ENCODE peak calls at places on chromosome 10, in six cellular contexts. One of them, this sample, is unnamed.

GRCh38 chr10:77946084-77946483 is 19.5 kb upstream of the DLG5 start:
- DNase-seq in spleen: no peak
- DNase-seq in thoracic aorta: no peak
- DNase-seq in esophagus squamous epithelium: no peak
- DNase-seq in fibroblast of pulmonary artery: peak; percentile 61
- DNase-seq in CD8-positive, alpha-beta T cell: no peak
- DNase-seq in this sample: no peak

GRCh38 chr10:99346247-99346646 is 17.1 kb downstream of the CNNM1 start:
- DNase-seq in spleen: no peak
- DNase-seq in thoracic aorta: no peak
- DNase-seq in esophagus squamous epithelium: no peak
- DNase-seq in fibroblast of pulmonary artery: peak; percentile 16
- DNase-seq in CD8-positive, alpha-beta T cell: no peak
- DNase-seq in this sample: peak; percentile 22

GRCh38 chr10:87068281-87068680 is 26.4 kb downstream of the GLUD1 start:
- DNase-seq in spleen: no peak
- DNase-seq in thoracic aorta: no peak
- DNase-seq in esophagus squamous epithelium: no peak
- DNase-seq in fibroblast of pulmonary artery: no peak
- DNase-seq in CD8-positive, alpha-beta T cell: no peak
- DNase-seq in this sample: no peak

GRCh38 chr10:71295641-71296040 is 23.4 kb upstream of the SLC29A3 start:
- DNase-seq in spleen: no peak
- DNase-seq in thoracic aorta: no peak
- DNase-seq in esophagus squamous epithelium: no peak
- DNase-seq in fibroblast of pulmonary artery: no peak
- DNase-seq in CD8-positive, alpha-beta T cell: no peak
- DNase-seq in this sample: no peak

GRCh38 chr10:121595321-121595805 is 2.9 kb downstream of the FGFR2 start:
- DNase-seq in spleen: no peak
- DNase-seq in thoracic aorta: no peak
- DNase-seq in esophagus squamous epithelium: no peak
- DNase-seq in fibroblast of pulmonary artery: no peak
- DNase-seq in CD8-positive, alpha-beta T cell: no peak
- DNase-seq in this sample: no peak

GRCh38 chr10:88129013-88129412 is 265.6 kb downstream of the PTEN start:
- DNase-seq in spleen: no peak
- DNase-seq in thoracic aorta: no peak
- DNase-seq in esophagus squamous epithelium: no peak
- DNase-seq in fibroblast of pulmonary artery: no peak
- DNase-seq in CD8-positive, alpha-beta T cell: no peak
- DNase-seq in this sample: no peak

GRCh38 chr10:43606323-43607198 is at the start of gene ZNF485:
- DNase-seq in spleen: peak; percentile 94
- DNase-seq in thoracic aorta: peak; percentile 15
- DNase-seq in esophagus squamous epithelium: peak; percentile 7
- DNase-seq in fibroblast of pulmonary artery: peak; percentile 70
- DNase-seq in CD8-positive, alpha-beta T cell: peak; percentile 49
- DNase-seq in this sample: peak; percentile 66

GRCh38 chr10:101241840-101242707 is 12.8 kb upstream of the LBX1 start:
- DNase-seq in spleen: no peak
- DNase-seq in thoracic aorta: no peak
- DNase-seq in esophagus squamous epithelium: no peak
- DNase-seq in fibroblast of pulmonary artery: no peak
- DNase-seq in CD8-positive, alpha-beta T cell: no peak
- DNase-seq in this sample: no peak

GRCh38 chr10:119655566-119656001 is 4.4 kb downstream of the BAG3 start:
- DNase-seq in spleen: no peak
- DNase-seq in thoracic aorta: no peak
- DNase-seq in esophagus squamous epithelium: no peak
- DNase-seq in fibroblast of pulmonary artery: peak; percentile 83
- DNase-seq in CD8-positive, alpha-beta T cell: peak; percentile 2
- DNase-seq in this sample: peak; percentile 86

GRCh38 chr10:11515596-11516418 is 95.6 kb downstream of the USP6NL start:
- DNase-seq in spleen: no peak
- DNase-seq in thoracic aorta: no peak
- DNase-seq in esophagus squamous epithelium: no peak
- DNase-seq in fibroblast of pulmonary artery: peak; percentile 83
- DNase-seq in CD8-positive, alpha-beta T cell: peak; percentile 10
- DNase-seq in this sample: peak; percentile 71

GRCh38 chr10:104021246-104021645 is 54.3 kb downstream of the SLK start:
- DNase-seq in spleen: no peak
- DNase-seq in thoracic aorta: no peak
- DNase-seq in esophagus squamous epithelium: no peak
- DNase-seq in fibroblast of pulmonary artery: no peak
- DNase-seq in CD8-positive, alpha-beta T cell: no peak
- DNase-seq in this sample: no peak

GRCh38 chr10:4503076-4503475 is 322.9 kb upstream of the AKR1E2 start:
- DNase-seq in spleen: no peak
- DNase-seq in thoracic aorta: no peak
- DNase-seq in esophagus squamous epithelium: no peak
- DNase-seq in fibroblast of pulmonary artery: no peak
- DNase-seq in CD8-positive, alpha-beta T cell: no peak
- DNase-seq in this sample: no peak

GRCh38 chr10:93096901-93097300 is 23.2 kb downstream of the CYP26A1 start:
- DNase-seq in spleen: no peak
- DNase-seq in thoracic aorta: no peak
- DNase-seq in esophagus squamous epithelium: no peak
- DNase-seq in fibroblast of pulmonary artery: no peak
- DNase-seq in CD8-positive, alpha-beta T cell: no peak
- DNase-seq in this sample: no peak

GRCh38 chr10:305034-305433 is 169.8 kb downstream of the ZMYND11 start:
- DNase-seq in spleen: no peak
- DNase-seq in thoracic aorta: no peak
- DNase-seq in esophagus squamous epithelium: no peak
- DNase-seq in fibroblast of pulmonary artery: no peak
- DNase-seq in CD8-positive, alpha-beta T cell: no peak
- DNase-seq in this sample: no peak

GRCh38 chr10:307659-308058 is 172.4 kb downstream of the ZMYND11 start:
- DNase-seq in spleen: peak; percentile 66
- DNase-seq in thoracic aorta: no peak
- DNase-seq in esophagus squamous epithelium: no peak
- DNase-seq in fibroblast of pulmonary artery: no peak
- DNase-seq in CD8-positive, alpha-beta T cell: no peak
- DNase-seq in this sample: no peak

GRCh38 chr10:306654-307185 is 171.5 kb downstream of the ZMYND11 start:
- DNase-seq in spleen: peak; percentile 83
- DNase-seq in thoracic aorta: no peak
- DNase-seq in esophagus squamous epithelium: no peak
- DNase-seq in fibroblast of pulmonary artery: no peak
- DNase-seq in CD8-positive, alpha-beta T cell: no peak
- DNase-seq in this sample: no peak

GRCh38 chr10:308101-308500 is 172.8 kb downstream of the ZMYND11 start:
- DNase-seq in spleen: peak; percentile 79
- DNase-seq in thoracic aorta: no peak
- DNase-seq in esophagus squamous epithelium: no peak
- DNase-seq in fibroblast of pulmonary artery: no peak
- DNase-seq in CD8-positive, alpha-beta T cell: no peak
- DNase-seq in this sample: no peak

GRCh38 chr10:306007-306406 is 170.8 kb downstream of the ZMYND11 start:
- DNase-seq in spleen: no peak
- DNase-seq in thoracic aorta: no peak
- DNase-seq in esophagus squamous epithelium: no peak
- DNase-seq in fibroblast of pulmonary artery: peak; percentile 13
- DNase-seq in CD8-positive, alpha-beta T cell: no peak
- DNase-seq in this sample: no peak
- H3K4me3 ChIP-seq in spleen: no peak overlapping the region
- H3K4me3 ChIP-seq in thoracic aorta: no peak overlapping the region
- H3K4me3 ChIP-seq in esophagus squamous epithelium: no peak overlapping the region
- H3K4me3 ChIP-seq in fibroblast of pulmonary artery: no peak overlapping the region
- H3K4me3 ChIP-seq in CD8-positive, alpha-beta T cell: no peak overlapping the region
- H3K4me3 ChIP-seq in this sample: no peak overlapping the region

GRCh38 chr10:132539431-132539839 is 1.8 kb downstream of the INPP5A start:
- DNase-seq in spleen: peak; percentile 86
- DNase-seq in thoracic aorta: peak; percentile 4
- DNase-seq in esophagus squamous epithelium: no peak
- DNase-seq in fibroblast of pulmonary artery: no peak
- DNase-seq in CD8-positive, alpha-beta T cell: no peak
- DNase-seq in this sample: no peak
- H3K4me3 ChIP-seq in spleen: peak overlapping the region; percentile 47
- H3K4me3 ChIP-seq in thoracic aorta: peak overlapping the region; percentile 94
- H3K4me3 ChIP-seq in esophagus squamous epithelium: peak overlapping the region; percentile 64
- H3K4me3 ChIP-seq in fibroblast of pulmonary artery: no peak overlapping the region
- H3K4me3 ChIP-seq in CD8-positive, alpha-beta T cell: peak overlapping the region; percentile 77
- H3K4me3 ChIP-seq in this sample: peak overlapping the region; percentile 16

GRCh38 chr10:96415150-96415895 is 56.5 kb upstream of the OPALIN start:
- DNase-seq in spleen: no peak
- DNase-seq in thoracic aorta: no peak
- DNase-seq in esophagus squamous epithelium: no peak
- DNase-seq in fibroblast of pulmonary artery: no peak
- DNase-seq in CD8-positive, alpha-beta T cell: no peak
- DNase-seq in this sample: no peak

GRCh38 chr10:96417432-96417831 is 58.6 kb upstream of the OPALIN start:
- DNase-seq in spleen: no peak
- DNase-seq in thoracic aorta: no peak
- DNase-seq in esophagus squamous epithelium: no peak
- DNase-seq in fibroblast of pulmonary artery: no peak
- DNase-seq in CD8-positive, alpha-beta T cell: no peak
- DNase-seq in this sample: peak; percentile 15

GRCh38 chr10:96415896-96416554 is 57.2 kb upstream of the OPALIN start:
- DNase-seq in spleen: no peak
- DNase-seq in thoracic aorta: no peak
- DNase-seq in esophagus squamous epithelium: no peak
- DNase-seq in fibroblast of pulmonary artery: no peak
- DNase-seq in CD8-positive, alpha-beta T cell: no peak
- DNase-seq in this sample: peak; percentile 56

GRCh38 chr10:96418582-96418981 is 59.8 kb upstream of the OPALIN start:
- DNase-seq in spleen: no peak
- DNase-seq in thoracic aorta: no peak
- DNase-seq in esophagus squamous epithelium: no peak
- DNase-seq in fibroblast of pulmonary artery: no peak
- DNase-seq in CD8-positive, alpha-beta T cell: no peak
- DNase-seq in this sample: no peak

GRCh38 chr10:96416643-96417042 is 57.8 kb upstream of the OPALIN start:
- DNase-seq in spleen: no peak
- DNase-seq in thoracic aorta: no peak
- DNase-seq in esophagus squamous epithelium: no peak
- DNase-seq in fibroblast of pulmonary artery: no peak
- DNase-seq in CD8-positive, alpha-beta T cell: no peak
- DNase-seq in this sample: peak; percentile 58
- H3K4me3 ChIP-seq in spleen: no peak overlapping the region
- H3K4me3 ChIP-seq in thoracic aorta: no peak overlapping the region
- H3K4me3 ChIP-seq in esophagus squamous epithelium: no peak overlapping the region
- H3K4me3 ChIP-seq in fibroblast of pulmonary artery: no peak overlapping the region
- H3K4me3 ChIP-seq in CD8-positive, alpha-beta T cell: no peak overlapping the region
- H3K4me3 ChIP-seq in this sample: no peak overlapping the region

GRCh38 chr10:7133270-7133669 is 277.6 kb downstream of the SFMBT2 start:
- DNase-seq in spleen: no peak
- DNase-seq in thoracic aorta: no peak
- DNase-seq in esophagus squamous epithelium: no peak
- DNase-seq in fibroblast of pulmonary artery: peak; percentile 9
- DNase-seq in CD8-positive, alpha-beta T cell: no peak
- DNase-seq in this sample: peak; percentile 53

GRCh38 chr10:7134448-7134847 is 276.4 kb downstream of the SFMBT2 start:
- DNase-seq in spleen: no peak
- DNase-seq in thoracic aorta: no peak
- DNase-seq in esophagus squamous epithelium: no peak
- DNase-seq in fibroblast of pulmonary artery: no peak
- DNase-seq in CD8-positive, alpha-beta T cell: no peak
- DNase-seq in this sample: no peak

GRCh38 chr10:7133958-7134357 is 276.9 kb downstream of the SFMBT2 start:
- DNase-seq in spleen: no peak
- DNase-seq in thoracic aorta: no peak
- DNase-seq in esophagus squamous epithelium: no peak
- DNase-seq in fibroblast of pulmonary artery: no peak
- DNase-seq in CD8-positive, alpha-beta T cell: no peak
- DNase-seq in this sample: no peak

GRCh38 chr10:7135188-7135587 is 275.6 kb downstream of the SFMBT2 start:
- DNase-seq in spleen: no peak
- DNase-seq in thoracic aorta: no peak
- DNase-seq in esophagus squamous epithelium: no peak
- DNase-seq in fibroblast of pulmonary artery: no peak
- DNase-seq in CD8-positive, alpha-beta T cell: no peak
- DNase-seq in this sample: no peak

GRCh38 chr10:7130191-7130911 is 280.5 kb downstream of the SFMBT2 start:
- DNase-seq in spleen: no peak
- DNase-seq in thoracic aorta: no peak
- DNase-seq in esophagus squamous epithelium: no peak
- DNase-seq in fibroblast of pulmonary artery: no peak
- DNase-seq in CD8-positive, alpha-beta T cell: no peak
- DNase-seq in this sample: no peak
- H3K4me3 ChIP-seq in spleen: no peak overlapping the region
- H3K4me3 ChIP-seq in thoracic aorta: no peak overlapping the region
- H3K4me3 ChIP-seq in esophagus squamous epithelium: no peak overlapping the region
- H3K4me3 ChIP-seq in fibroblast of pulmonary artery: no peak overlapping the region
- H3K4me3 ChIP-seq in CD8-positive, alpha-beta T cell: no peak overlapping the region
- H3K4me3 ChIP-seq in this sample: no peak overlapping the region

This sample was measured in astrocyte of the spinal cord.